ENCODE peak calls at places on chromosomes 7 and 10, in ten cellular contexts. J, U, N, F, M, A, P, L, E and H are unnamed samples.

GRCh38 chr10:124996127-124996853 is 54.4 kb downstream of the ZRANB1 start:
- DNase-seq in J (no peak), U (no peak), N (no peak), F (no peak), M (no peak), A (no peak), P (no peak), L (no peak), E (no peak), H (no peak)

GRCh38 chr7:36895112-36895511 is 170.8 kb upstream of the AOAH start:
- DNase-seq in J (peak), U (no peak), N (no peak), F (peak), M (no peak), A (peak), P (peak), L (no peak), E (no peak), H (peak)

GRCh38 chr10:127908106-127908957 is 1.4 kb downstream of the PTPRE start:
- DNase-seq in J (peak), U (no peak), N (no peak), F (peak), M (no peak), A (peak), P (peak), L (no peak), E (peak), H (peak)

GRCh38 chr10:33638401-33638800 is 303.9 kb upstream of the NRP1 start:
- DNase-seq in J (no peak), U (no peak), N (no peak), F (no peak), M (no peak), A (no peak), P (no peak), L (no peak), E (no peak), H (no peak)

GRCh38 chr10:35063837-35064454 is 26.2 kb downstream of the CUL2 start:
- DNase-seq in J (peak), U (no peak), N (no peak), F (no peak), M (no peak), A (no peak), P (peak), L (no peak), E (no peak), H (peak)

GRCh38 chr10:128421731-128422130 is 295.5 kb upstream of the MKI67 start:
- DNase-seq in J (no peak), U (no peak), N (no peak), F (no peak), M (no peak), A (no peak), P (no peak), L (no peak), E (no peak), H (no peak)

GRCh38 chr10:18737841-18738240 is 78.6 kb downstream of the ARL5B start:
- DNase-seq in J (no peak), U (no peak), N (no peak), F (peak), M (no peak), A (peak), P (peak), L (no peak), E (peak), H (no peak)

GRCh38 chr7:44383566-44383965 is 58.2 kb upstream of the CAMK2B start:
- DNase-seq in J (no peak), U (no peak), N (no peak), F (peak), M (no peak), A (peak), P (peak), L (no peak), E (peak), H (no peak)

GRCh38 chr10:5789626-5790025 is 23.6 kb downstream of the GDI2 start:
- DNase-seq in J (no peak), U (no peak), N (no peak), F (no peak), M (no peak), A (no peak), P (no peak), L (no peak), E (no peak), H (no peak)

GRCh38 chr10:105181616-105182015 is 540.5 kb downstream of the SORCS3 start:
- DNase-seq in J (no peak), U (no peak), N (no peak), F (no peak), M (no peak), A (no peak), P (no peak), L (no peak), E (no peak), H (no peak)

DNA sequence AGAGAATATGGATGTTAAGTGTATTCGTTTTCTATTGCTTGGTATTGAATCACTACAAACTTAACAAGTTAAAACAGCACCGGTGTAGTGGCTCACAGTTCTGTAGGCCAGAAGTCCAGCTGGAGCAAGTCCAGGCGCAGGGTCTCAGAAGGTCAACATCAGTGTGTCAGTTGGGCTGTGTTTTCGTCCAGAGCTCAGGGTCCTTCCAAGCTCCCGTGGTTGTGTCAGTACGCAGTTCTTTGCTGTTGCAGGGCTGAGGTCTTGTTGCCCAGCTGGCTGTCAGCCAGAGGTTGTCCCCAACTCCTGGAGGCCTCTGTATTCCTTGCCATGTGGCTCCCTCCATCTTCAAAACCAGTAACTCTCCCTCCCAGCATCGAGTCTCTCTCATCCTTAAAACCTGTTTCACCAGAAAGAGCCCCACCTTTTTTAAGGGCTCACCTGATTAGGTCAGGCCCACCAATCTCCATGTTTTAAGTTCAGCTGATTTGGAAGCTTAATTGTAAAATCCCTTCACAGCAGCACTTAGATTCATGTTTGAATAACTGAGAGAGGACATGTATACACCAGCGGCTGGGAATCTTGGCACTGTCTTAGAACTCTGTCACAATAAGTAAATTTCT is 26.8 kb downstream of the ACADSB start:
- DNase-seq in J (no peak), U (no peak), N (no peak), F (no peak), M (no peak), A (no peak), P (no peak), L (no peak), E (no peak), H (no peak)
- TF ChIP-seq CTCF in J (no peak), U (no peak), N (no peak), F (no peak), M (no peak), A (no peak), P (no peak), L (no peak), E (no peak), H (no peak)

GRCh38 chr10:96130326-96130758 is 245 bp downstream of the ZNF518A start:
- DNase-seq in J (peak), U (no peak), N (no peak), F (peak), M (peak), A (no peak), P (peak), L (peak), E (peak), H (peak)
- H3K4me3 ChIP-seq in J (peak), U (peak), N (peak), F (peak), M (peak), A (peak), P (peak), L (peak), E (peak), H (peak)

GRCh38 chr7:91288208-91288824 is 24.1 kb downstream of the FZD1 start:
- DNase-seq in J (peak), U (no peak), N (peak), F (no peak), M (peak), A (no peak), P (peak), L (peak), E (no peak), H (peak)
- TF ChIP-seq CTCF in J (peak), U (peak), N (peak), F (peak), M (no peak), A (peak), P (peak), L (peak), E (peak), H (peak)

GRCh38 chr10:84340632-84341537 is 12.5 kb downstream of the CCSER2 start:
- DNase-seq in J (no peak), U (no peak), N (no peak), F (no peak), M (no peak), A (no peak), P (no peak), L (no peak), E (no peak), H (no peak)

GRCh38 chr10:84341983-84342382 is 13.6 kb downstream of the CCSER2 start:
- DNase-seq in J (no peak), U (no peak), N (no peak), F (no peak), M (no peak), A (no peak), P (no peak), L (no peak), E (no peak), H (no peak)

GRCh38 chr10:84342584-84342983 is 14.2 kb downstream of the CCSER2 start:
- DNase-seq in J (no peak), U (no peak), N (no peak), F (no peak), M (no peak), A (no peak), P (no peak), L (no peak), E (no peak), H (no peak)

GRCh38 chr10:84340187-84340586 is 11.8 kb downstream of the CCSER2 start:
- DNase-seq in J (no peak), U (no peak), N (no peak), F (no peak), M (no peak), A (no peak), P (no peak), L (no peak), E (no peak), H (no peak)

DNA sequence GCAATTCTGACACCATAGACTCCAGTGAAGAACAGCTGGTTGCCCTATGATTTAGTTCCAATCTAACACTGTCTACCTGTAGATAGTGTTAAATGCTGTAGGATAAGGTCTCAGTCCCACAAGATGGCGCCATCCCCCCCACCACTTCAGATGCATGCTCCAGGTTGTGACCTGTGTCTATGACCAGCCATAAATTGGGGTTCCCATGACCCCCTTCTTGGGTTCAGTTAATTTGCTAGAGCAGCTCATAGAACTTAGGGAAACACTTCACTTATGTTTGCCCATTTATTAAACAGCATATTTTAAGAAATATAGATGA is 13.1 kb downstream of the CCSER2 start:
- DNase-seq in J (no peak), U (no peak), N (no peak), F (no peak), M (no peak), A (no peak), P (no peak), L (no peak), E (no peak), H (no peak)
- H3K4me3 ChIP-seq in J (no peak), U (no peak), N (no peak), F (no peak), M (no peak), A (no peak), P (no peak), L (no peak), E (no peak), H (no peak)

GRCh38 chr10:78470267-78471103 is 436.8 kb downstream of the RPS24 start:
- DNase-seq in J (peak), U (no peak), N (no peak), F (peak), M (no peak), A (no peak), P (peak), L (no peak), E (no peak), H (peak)
- TF ChIP-seq CTCF in J (no peak), U (no peak), N (no peak), F (no peak), M (no peak), A (no peak), P (peak), L (no peak), E (no peak), H (no peak)

GRCh38 chr10:13706604-13707003 is 119.8 kb downstream of the PRPF18 start:
- DNase-seq in J (peak), U (no peak), N (no peak), F (no peak), M (no peak), A (no peak), P (no peak), L (no peak), E (no peak), H (no peak)

GRCh38 chr10:13708256-13708990 is 121.7 kb downstream of the PRPF18 start:
- DNase-seq in J (peak), U (no peak), N (no peak), F (peak), M (no peak), A (no peak), P (peak), L (no peak), E (no peak), H (peak)

GRCh38 chr10:13706175-13706574 is 119.4 kb downstream of the PRPF18 start:
- DNase-seq in J (no peak), U (no peak), N (no peak), F (no peak), M (no peak), A (no peak), P (no peak), L (no peak), E (no peak), H (no peak)

GRCh38 chr10:13705526-13706169 is 118.9 kb downstream of the PRPF18 start:
- DNase-seq in J (peak), U (no peak), N (no peak), F (no peak), M (no peak), A (no peak), P (no peak), L (no peak), E (no peak), H (no peak)

DNA sequence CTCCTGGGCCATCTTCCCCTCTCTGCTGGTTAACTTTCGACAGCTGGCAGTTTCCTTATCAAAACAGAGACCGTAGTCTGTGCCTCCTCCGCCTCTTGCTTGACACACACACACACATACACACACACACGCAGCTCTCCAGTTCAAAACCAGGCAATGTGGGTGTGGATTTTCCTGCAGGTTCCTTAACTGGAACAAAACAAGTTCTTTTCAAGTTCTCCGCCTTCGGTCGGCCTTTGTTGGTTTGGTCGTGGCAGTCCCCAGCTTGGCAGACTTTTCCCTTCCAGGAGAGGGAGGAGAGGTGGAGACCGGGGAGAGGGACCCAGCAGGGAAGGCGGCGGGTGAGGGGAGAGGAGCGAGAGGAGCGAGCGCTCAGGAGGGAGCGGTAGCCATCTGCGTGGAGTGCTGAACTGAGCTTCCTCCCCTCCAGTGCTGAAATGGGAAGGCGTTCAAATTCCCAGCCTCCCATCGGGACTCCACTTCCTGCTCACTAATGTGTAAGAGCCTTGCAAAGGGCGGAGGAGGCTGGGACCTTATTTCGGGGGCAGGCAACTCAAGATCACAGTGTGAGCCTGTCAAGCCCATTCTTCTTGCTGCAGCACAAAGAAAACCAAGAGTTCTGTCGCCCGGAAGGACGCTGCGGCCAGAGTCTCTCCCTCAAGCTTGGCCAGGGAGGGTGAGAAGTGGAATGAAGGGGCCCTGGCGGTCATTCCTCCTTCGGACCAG is 120.6 kb downstream of the PRPF18 start:
- DNase-seq in J (peak), U (no peak), N (peak), F (peak), M (peak), A (peak), P (peak), L (no peak), E (peak), H (peak)
- H3K4me3 ChIP-seq in J (peak), U (peak), N (peak), F (peak), M (peak), A (peak), P (peak), L (no peak), E (peak), H (peak)

GRCh38 chr10:59720377-59720776 is 10.7 kb upstream of the SLC16A9 start:
- DNase-seq in J (no peak), U (no peak), N (no peak), F (no peak), M (no peak), A (no peak), P (no peak), L (no peak), E (no peak), H (no peak)

GRCh38 chr10:59718246-59718645 is 8.6 kb upstream of the SLC16A9 start:
- DNase-seq in J (no peak), U (no peak), N (no peak), F (no peak), M (no peak), A (no peak), P (no peak), L (no peak), E (no peak), H (no peak)

GRCh38 chr10:59724098-59724938 is 14.7 kb upstream of the SLC16A9 start:
- DNase-seq in J (peak), U (no peak), N (no peak), F (peak), M (no peak), A (no peak), P (peak), L (no peak), E (no peak), H (no peak)

DNA sequence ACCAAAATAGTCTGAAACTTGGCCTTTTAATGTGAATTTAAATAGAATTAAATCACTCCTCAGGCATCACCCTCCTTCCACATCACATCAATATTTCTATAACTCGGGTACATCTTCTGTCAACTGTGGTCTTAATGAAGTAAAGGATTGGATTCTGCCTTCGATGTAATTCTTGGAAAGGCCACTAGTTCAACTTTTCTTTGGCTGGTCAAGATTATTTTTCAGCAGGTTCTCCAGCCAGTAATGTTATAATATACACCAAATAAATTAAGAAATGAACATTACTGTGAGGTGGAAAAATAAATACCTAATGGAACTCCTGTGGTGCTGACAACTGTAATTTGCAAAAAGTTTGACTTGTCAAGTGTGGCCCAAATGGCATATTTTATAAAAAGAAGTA is 9.7 kb upstream of the SLC16A9 start:
- DNase-seq in J (no peak), U (no peak), N (no peak), F (no peak), M (no peak), A (no peak), P (peak), L (no peak), E (no peak), H (no peak)
- TF ChIP-seq CTCF in J (no peak), U (peak), N (no peak), F (no peak), M (no peak), A (peak), P (peak), L (peak), E (no peak), H (no peak)

DNA sequence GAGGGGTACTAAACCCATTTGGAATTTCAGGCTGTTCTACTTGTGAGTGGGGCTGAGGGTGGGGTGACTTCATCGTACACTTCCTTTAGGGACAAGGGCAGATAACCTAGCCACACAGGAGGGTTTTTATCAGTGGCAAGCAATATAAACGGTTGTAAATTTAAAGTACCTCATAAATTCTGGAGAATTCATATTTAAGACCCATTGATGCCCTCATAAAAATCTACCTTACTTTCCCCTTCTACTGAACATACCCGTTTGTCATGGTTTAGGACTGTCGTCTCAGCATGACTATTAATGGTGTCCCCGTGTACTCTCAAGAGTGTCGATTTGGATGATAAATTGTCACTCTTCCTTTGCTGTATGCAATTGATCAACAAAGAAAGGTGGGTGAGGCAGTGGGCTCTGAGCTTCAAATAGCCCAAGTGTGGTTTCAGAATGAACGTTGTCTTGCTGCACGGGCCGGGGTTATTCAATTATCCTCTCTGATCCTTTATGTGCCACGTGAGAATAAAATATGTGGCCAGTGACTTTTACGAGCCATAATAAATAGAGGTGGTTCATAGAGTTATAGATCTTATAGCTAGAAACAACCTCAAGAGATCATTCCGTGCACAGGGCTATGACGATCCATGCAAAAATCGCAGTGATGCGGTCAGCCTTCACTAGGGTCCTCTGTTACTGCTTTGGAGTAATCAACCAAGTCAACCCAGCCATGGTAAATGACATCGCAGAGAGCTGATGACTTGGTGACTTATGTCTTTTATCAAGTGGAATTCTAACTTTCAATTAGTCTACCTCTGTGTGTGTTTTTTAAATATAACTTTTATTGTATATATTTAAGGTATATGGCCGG is 82.1 kb downstream of the FAM107B start:
- DNase-seq in J (no peak), U (no peak), N (no peak), F (no peak), M (no peak), A (no peak), P (no peak), L (no peak), E (no peak), H (no peak)
- H3K4me3 ChIP-seq in J (no peak), U (no peak), N (no peak), F (no peak), M (no peak), A (no peak), P (no peak), L (no peak), E (no peak), H (no peak)

GRCh38 chr7:141748401-141748800 is 10.2 kb downstream of the SSBP1 start:
- DNase-seq in J (no peak), U (no peak), N (no peak), F (peak), M (no peak), A (no peak), P (no peak), L (no peak), E (no peak), H (no peak)

GRCh38 chr7:141754939-141755338 is 9.0 kb upstream of the TAS2R3 start:
- DNase-seq in J (peak), U (no peak), N (no peak), F (no peak), M (no peak), A (no peak), P (peak), L (peak), E (peak), H (peak)

GRCh38 chr7:141752634-141753033 is 11.3 kb upstream of the TAS2R3 start:
- DNase-seq in J (peak), U (no peak), N (no peak), F (no peak), M (no peak), A (no peak), P (peak), L (peak), E (no peak), H (no peak)
- TF ChIP-seq CTCF in J (peak), U (peak), N (no peak), F (peak), M (no peak), A (peak), P (peak), L (peak), E (no peak), H (peak)